ENCODE peak calls at places on chromosomes 4 and X, in eight cellular contexts. Z, T, W, H, S, P, E and V are unnamed samples.
A peak's percentile ranks its signal among the peaks of the same experiment; 100 is the strongest.

GRCh38 chrX:18291006-18291545 is 63.4 kb downstream of the SCML2 start:
- DNase-seq in Z (no peak), T (no peak), W (no peak), H (no peak), S (no peak), P (no peak), E (no peak), V (no peak)

GRCh38 chrX:117376460-117376859 is 740.1 kb downstream of the KLHL13 start:
- DNase-seq in Z (no peak), T (no peak), W (no peak), H (no peak), S (no peak), P (no peak), E (no peak), V (peak; percentile 50)

GRCh38 chr4:166657261-166657660 is 577.0 kb downstream of the SPOCK3 start:
- DNase-seq in Z (no peak), T (no peak), W (no peak), H (no peak), S (no peak), P (no peak), E (no peak), V (no peak)

GRCh38 chrX:53317365-53318069 is 36.1 kb upstream of the IQSEC2 start:
- DNase-seq in Z (no peak), T (peak; percentile 82), W (peak; percentile 73), H (peak; percentile 62), S (peak; percentile 60), P (peak; percentile 84), E (peak; percentile 82), V (no peak)

GRCh38 chr4:93814722-93815121 is 13.8 kb upstream of the ATOH1 start:
- DNase-seq in Z (no peak), T (no peak), W (peak; percentile 40), H (no peak), S (no peak), P (no peak), E (no peak), V (no peak)

GRCh38 chrX:68650491-68650890 is 3.0 kb downstream of the STARD8 start:
- DNase-seq in Z (no peak), T (no peak), W (no peak), H (no peak), S (no peak), P (no peak), E (no peak), V (no peak)

GRCh38 chrX:109826954-109827708 is 94.1 kb upstream of the ACSL4 start:
- DNase-seq in Z (no peak), T (peak; percentile 73), W (no peak), H (no peak), S (no peak), P (no peak), E (no peak), V (no peak)

GRCh38 chr4:15149234-15149841 is 147.1 kb downstream of the CPEB2 start:
- DNase-seq in Z (no peak), T (peak; percentile 8), W (no peak), H (peak; percentile 59), S (no peak), P (no peak), E (no peak), V (no peak)

GRCh38 chr4:121736735-121737351 is 28.1 kb downstream of the SMIM43 start:
- DNase-seq in Z (peak; percentile 7), T (peak; percentile 65), W (no peak), H (no peak), S (peak; percentile 20), P (no peak), E (no peak), V (no peak)

GRCh38 chr4:2492970-2493369 is 24.1 kb downstream of the RNF4 start:
- DNase-seq in Z (no peak), T (no peak), W (no peak), H (no peak), S (no peak), P (no peak), E (no peak), V (no peak)

GRCh38 chrX:137432609-137433008 is 133.3 kb upstream of the ZIC3 start:
- DNase-seq in Z (no peak), T (no peak), W (no peak), H (no peak), S (no peak), P (no peak), E (no peak), V (no peak)

GRCh38 chr4:153570228-153570973 is 104.2 kb downstream of the TMEM131L start:
- DNase-seq in Z (no peak), T (no peak), W (no peak), H (no peak), S (no peak), P (no peak), E (no peak), V (no peak)

GRCh38 chr4:78332974-78333373 is 218.6 kb upstream of the ANXA3 start:
- DNase-seq in Z (no peak), T (no peak), W (no peak), H (no peak), S (no peak), P (no peak), E (no peak), V (no peak)

GRCh38 chr4:7638984-7639789 is 204.5 kb upstream of the PSAPL1 start:
- DNase-seq in Z (no peak), T (no peak), W (no peak), H (no peak), S (no peak), P (peak; percentile 41), E (no peak), V (no peak)

GRCh38 chr4:4574052-4574451 is 32.2 kb upstream of the STX18 start:
- DNase-seq in Z (no peak), T (no peak), W (no peak), H (no peak), S (no peak), P (no peak), E (no peak), V (no peak)

GRCh38 chr4:70269674-70270073 is 27.3 kb downstream of the CSN3 start:
- DNase-seq in Z (no peak), T (no peak), W (no peak), H (no peak), S (no peak), P (no peak), E (no peak), V (no peak)

GRCh38 chrX:107627792-107628661 is at the start of gene PRPS1:
- DNase-seq in Z (peak; percentile 78), T (peak; percentile 90), W (peak; percentile 91), H (peak; percentile 77), S (peak; percentile 66), P (peak; percentile 91), E (peak; percentile 92), V (peak; percentile 39)

GRCh38 chr4:161522031-161522430 is 641.8 kb downstream of the FSTL5 start:
- DNase-seq in Z (no peak), T (no peak), W (no peak), H (no peak), S (no peak), P (no peak), E (no peak), V (no peak)

GRCh38 chrX:42946544-42947223 is 168.7 kb upstream of the PPP1R2C start:
- DNase-seq in Z (no peak), T (no peak), W (no peak), H (no peak), S (no peak), P (no peak), E (no peak), V (no peak)

GRCh38 chr4:122205687-122206086 is 53.6 kb downstream of the BLTP1 start:
- DNase-seq in Z (no peak), T (no peak), W (no peak), H (no peak), S (no peak), P (no peak), E (no peak), V (no peak)

GRCh38 chr4:126969781-126970180 is 663.0 kb upstream of the INTU start:
- DNase-seq in Z (no peak), T (no peak), W (no peak), H (no peak), S (no peak), P (no peak), E (no peak), V (no peak)

GRCh38 chr4:156968479-156968984 is 3.1 kb downstream of the PDGFC start:
- DNase-seq in Z (no peak), T (peak; percentile 69), W (peak; percentile 51), H (peak; percentile 42), S (peak; percentile 37), P (no peak), E (peak; percentile 61), V (no peak)

GRCh38 chrX:40171513-40172168 is 73.9 kb upstream of the BCOR start:
- DNase-seq in Z (no peak), T (no peak), W (no peak), H (no peak), S (no peak), P (no peak), E (peak; percentile 65), V (no peak)

GRCh38 chrX:110853610-110854009 is 58.0 kb upstream of the CHRDL1 start:
- DNase-seq in Z (no peak), T (peak; percentile 53), W (no peak), H (peak; percentile 7), S (no peak), P (no peak), E (peak; percentile 35), V (no peak)

GRCh38 chrX:1649623-1650022 is 34.8 kb downstream of the ASMT start:
- DNase-seq in Z (no peak), T (no peak), W (no peak), H (no peak), S (no peak), P (no peak), E (no peak), V (no peak)